ENCODE peak calls at places on chromosomes 3 and 15, in seven cellular contexts. B is choroid plexus epithelial cell, Y is coronary artery, L is cardiac muscle cell, F is A549, S is Calu3, U is IMR-90. Q is an unnamed sample.

GRCh38 chr3:195774917-195775316 is 36.8 kb downstream of the MUC4 start:
- DNase-seq in S (peak), Y (no peak), F (peak), L (peak), U (no peak), B (peak), Q (no peak)

GRCh38 chr3:46926039-46926438 is 48.5 kb downstream of the PTH1R start:
- DNase-seq in U (peak), B (peak), Y (peak), F (peak), L (no peak), S (no peak), Q (no peak)

GRCh38 chr15:66067687-66068086 is 185.9 kb downstream of the MEGF11 start:
- DNase-seq in Y (no peak), L (no peak), S (no peak), U (no peak), B (no peak), F (no peak), Q (no peak)

GRCh38 chr3:152443212-152444023 is 174.7 kb downstream of the MBNL1 start:
- DNase-seq in L (no peak), Y (no peak), S (no peak), B (peak), U (peak), F (peak), Q (no peak)

GRCh38 chr3:53167418-53168174 is 6.6 kb downstream of the PRKCD start:
- DNase-seq in S (no peak), F (no peak), L (no peak), U (no peak), B (no peak), Y (no peak), Q (no peak)

GRCh38 chr3:131048030-131048429 is 21.4 kb downstream of the NEK11 start:
- DNase-seq in U (no peak), Y (no peak), L (no peak), S (no peak), B (no peak), F (no peak), Q (no peak)

GRCh38 chr3:88149146-88149515 is 628 bp upstream of the C3orf38 start:
- DNase-seq in S (peak), L (no peak), F (no peak), B (no peak), Y (no peak), U (peak), Q (peak)

GRCh38 chr3:58236527-58237237 is 910 bp upstream of the ABHD6 start:
- DNase-seq in S (no peak), Y (no peak), B (no peak), U (no peak), L (no peak), F (no peak), Q (no peak)

GRCh38 chr3:59908280-59908679 is 858.5 kb upstream of the CFAP20DC start:
- DNase-seq in B (no peak), L (peak), F (no peak), S (no peak), U (no peak), Y (no peak), Q (no peak)

GRCh38 chr3:16484216-16484615 is 29.3 kb downstream of the RFTN1 start:
- DNase-seq in L (no peak), S (no peak), U (peak), F (no peak), Y (no peak), B (peak), Q (no peak)

GRCh38 chr3:149536429-149536828 is 61.9 kb downstream of the TM4SF4 start:
- DNase-seq in Y (no peak), L (peak), U (no peak), S (no peak), B (peak), F (peak), Q (no peak)

GRCh38 chr3:58999779-59000170 is 50.0 kb downstream of the CFAP20DC start:
- DNase-seq in S (no peak), Y (no peak), B (no peak), L (no peak), F (no peak), U (peak), Q (no peak)

GRCh38 chr15:100879046-100879445 is 585 bp upstream of the ALDH1A3 start:
- DNase-seq in B (peak), Y (no peak), L (peak), S (no peak), F (peak), U (no peak), Q (no peak)

GRCh38 chr3:105722943-105723556 is 145.8 kb downstream of the CBLB start:
- DNase-seq in B (no peak), S (no peak), F (no peak), L (no peak), U (no peak), Y (no peak), Q (no peak)

GRCh38 chr3:5122741-5123706 is 932 bp downstream of the ARL8B start:
- DNase-seq in L (peak), B (peak), F (peak), S (peak), Y (no peak), U (peak), Q (peak)

GRCh38 chr3:141305436-141305835 is 62.9 kb upstream of the ZBTB38 start:
- DNase-seq in S (peak), Y (no peak), U (peak), F (peak), B (peak), L (no peak), Q (no peak)

GRCh38 chr15:81531971-81532370 is 158.0 kb upstream of the TMC3 start:
- DNase-seq in L (no peak), B (peak), F (no peak), S (no peak), U (peak), Y (no peak), Q (no peak)

GRCh38 chr3:29261119-29261518 is 19.8 kb upstream of the RBMS3 start:
- DNase-seq in B (no peak), S (no peak), Y (no peak), L (no peak), F (no peak), U (no peak), Q (no peak)

GRCh38 chr15:66133247-66133646 is 120.3 kb downstream of the MEGF11 start:
- DNase-seq in F (no peak), U (no peak), L (no peak), B (no peak), Y (no peak), S (no peak), Q (no peak)

GRCh38 chr3:192413461-192413860 is 313.9 kb downstream of the FGF12 start:
- DNase-seq in Y (no peak), S (no peak), F (peak), L (no peak), B (no peak), U (no peak), Q (no peak)

GRCh38 chr15:85316244-85316934 is 64.0 kb upstream of the AKAP13 start:
- DNase-seq in L (peak), B (peak), Y (no peak), U (peak), F (peak), S (no peak), Q (no peak)

GRCh38 chr3:117955196-117955595 is 1079.5 kb downstream of the IGSF11 start:
- DNase-seq in Y (no peak), S (no peak), B (peak), F (no peak), L (no peak), U (peak), Q (no peak)

GRCh38 chr15:41827290-41827879 is 507 bp upstream of the JMJD7 start:
- DNase-seq in L (peak), Y (no peak), B (no peak), U (no peak), S (no peak), F (no peak), Q (no peak)

GRCh38 chr15:49045691-49046112 is 544 bp downstream of the SECISBP2L start:
- DNase-seq in Y (no peak), U (peak), S (peak), L (peak), F (peak), B (peak), Q (peak)

GRCh38 chr3:177212278-177212610 is 15.0 kb upstream of the TBL1XR1 start:
- DNase-seq in F (no peak), B (no peak), S (no peak), Y (no peak), U (no peak), L (no peak), Q (no peak)

GRCh38 chr3:74370342-74370741 is 244.1 kb downstream of the CNTN3 start:
- DNase-seq in Y (no peak), S (no peak), L (no peak), B (no peak), F (no peak), U (no peak), Q (no peak)

GRCh38 chr3:126111566-126112475 is 27.9 kb upstream of the SLC41A3 start:
- DNase-seq in L (no peak), Y (peak), U (no peak), B (no peak), F (no peak), S (no peak), Q (peak)

GRCh38 chr3:140920029-140920428 is 21.6 kb upstream of the SLC25A36 start:
- DNase-seq in S (no peak), L (no peak), B (no peak), U (no peak), Y (no peak), F (no peak), Q (no peak)

GRCh38 chr15:88142141-88142540 is 114.4 kb downstream of the NTRK3 start:
- DNase-seq in B (no peak), Y (no peak), F (no peak), L (no peak), S (no peak), U (no peak), Q (no peak)

GRCh38 chr15:37219211-37219701 is 118.9 kb upstream of the MEIS2 start:
- DNase-seq in S (no peak), F (no peak), U (no peak), L (no peak), Y (no peak), B (no peak), Q (no peak)
- TF ChIP-seq CTCF in S (no peak), F (no peak), U (no peak), L (no peak), Y (no peak), B (no peak), Q (no peak)

GRCh38 chr3:64715211-64715982 is 27.6 kb upstream of the ADAMTS9 start:
- DNase-seq in F (no peak), Y (no peak), U (no peak), L (no peak), S (no peak), B (no peak), Q (no peak)

GRCh38 chr3:64717411-64717810 is 29.6 kb upstream of the ADAMTS9 start:
- DNase-seq in S (no peak), Y (no peak), B (no peak), F (no peak), U (no peak), L (no peak), Q (no peak)

GRCh38 chr3:64716110-64716509 is 28.3 kb upstream of the ADAMTS9 start:
- DNase-seq in F (no peak), S (no peak), Y (no peak), U (peak), B (peak), L (no peak), Q (no peak)

GRCh38 chr3:64717872-64718613 is 30.2 kb upstream of the ADAMTS9 start:
- DNase-seq in S (no peak), L (no peak), U (no peak), B (peak), F (no peak), Y (no peak), Q (no peak)
- TF ChIP-seq CTCF in S (no peak), L (peak), U (peak), B (peak), F (peak), Y (no peak), Q (no peak)

DNA sequence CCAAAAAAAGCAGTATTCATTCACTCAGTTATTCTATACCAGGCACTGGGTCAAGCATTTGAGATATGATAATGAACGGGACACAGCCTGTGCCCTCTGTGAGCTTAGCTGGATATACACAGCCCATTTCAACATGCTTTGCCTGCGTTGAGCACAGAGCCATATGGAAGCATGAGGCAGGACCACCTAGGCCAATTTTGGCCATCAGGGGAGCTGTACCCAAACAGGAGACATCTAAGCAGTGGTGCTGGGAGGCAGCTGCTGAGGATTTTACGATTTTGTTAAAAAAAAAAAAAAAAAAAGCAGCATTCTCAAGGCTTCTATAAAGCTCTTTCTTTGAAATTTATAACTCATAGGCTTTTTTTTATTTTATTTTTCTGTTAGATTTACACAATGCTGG is 87.2 kb upstream of the SLC2A2 start:
- DNase-seq in S (no peak), L (no peak), Y (no peak), F (peak), B (no peak), U (no peak), Q (no peak)
- TF ChIP-seq CTCF in S (no peak), L (peak), Y (no peak), F (no peak), B (peak), U (no peak), Q (no peak)

GRCh38 chr3:157447026-157447694 is 10.5 kb downstream of the PTX3 start:
- DNase-seq in Y (no peak), F (peak), L (no peak), S (peak), U (peak), B (peak), Q (no peak)
- TF ChIP-seq CTCF in Y (no peak), F (peak), L (peak), S (peak), U (peak), B (peak), Q (no peak)

DNA sequence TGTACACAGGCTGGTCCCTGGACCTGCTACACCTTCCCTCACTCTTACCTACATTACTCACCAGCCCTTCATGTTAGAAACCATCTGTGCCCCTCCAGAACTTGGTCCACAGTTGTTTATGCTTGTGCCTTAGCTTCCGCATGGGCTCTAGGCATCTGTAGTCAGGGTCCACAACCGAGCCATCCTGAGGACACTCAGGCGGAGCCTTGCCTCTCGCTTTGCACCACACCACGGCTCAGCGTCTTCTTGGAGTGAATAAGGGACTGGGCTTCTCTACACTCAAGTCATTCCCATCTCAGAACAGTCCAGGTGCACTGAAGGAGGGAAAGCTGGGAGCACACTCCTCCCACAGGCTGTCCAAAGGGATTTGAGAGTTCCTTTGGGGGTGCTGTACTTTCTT is 97.8 kb downstream of the HMG20A start:
- DNase-seq in U (no peak), F (no peak), Y (no peak), S (no peak), L (no peak), B (no peak), Q (peak)
- TF ChIP-seq CTCF in U (no peak), F (no peak), Y (no peak), S (no peak), L (no peak), B (no peak), Q (no peak)

GRCh38 chr3:135416182-135416581 is 549.3 kb upstream of the PPP2R3A start:
- DNase-seq in S (no peak), Y (no peak), F (no peak), U (no peak), B (no peak), L (no peak), Q (no peak)

DNA sequence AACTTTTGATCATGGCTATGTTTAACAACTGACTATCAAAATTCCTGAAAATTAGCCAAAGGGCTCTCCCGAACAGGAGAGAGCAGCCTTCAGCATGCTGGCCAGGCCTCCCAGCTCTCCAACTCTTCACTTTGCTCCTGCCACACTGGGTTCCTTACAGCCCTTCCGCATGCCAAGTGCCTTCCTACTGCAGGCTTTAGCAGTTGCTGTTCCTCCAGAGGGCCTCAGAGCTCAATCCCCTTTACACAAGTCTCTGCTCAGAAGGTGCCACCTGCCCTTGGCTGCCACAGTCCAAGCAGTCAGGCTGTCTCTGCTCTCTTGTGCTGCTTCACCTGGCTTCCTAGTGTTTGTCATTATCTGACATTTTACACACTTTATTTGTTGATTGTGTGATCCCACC is 553.1 kb upstream of the PPP2R3A start:
- DNase-seq in F (no peak), Y (no peak), U (no peak), B (no peak), L (no peak), S (no peak), Q (no peak)
- TF ChIP-seq CTCF in F (no peak), Y (no peak), U (no peak), B (no peak), L (no peak), S (no peak), Q (no peak)

DNA sequence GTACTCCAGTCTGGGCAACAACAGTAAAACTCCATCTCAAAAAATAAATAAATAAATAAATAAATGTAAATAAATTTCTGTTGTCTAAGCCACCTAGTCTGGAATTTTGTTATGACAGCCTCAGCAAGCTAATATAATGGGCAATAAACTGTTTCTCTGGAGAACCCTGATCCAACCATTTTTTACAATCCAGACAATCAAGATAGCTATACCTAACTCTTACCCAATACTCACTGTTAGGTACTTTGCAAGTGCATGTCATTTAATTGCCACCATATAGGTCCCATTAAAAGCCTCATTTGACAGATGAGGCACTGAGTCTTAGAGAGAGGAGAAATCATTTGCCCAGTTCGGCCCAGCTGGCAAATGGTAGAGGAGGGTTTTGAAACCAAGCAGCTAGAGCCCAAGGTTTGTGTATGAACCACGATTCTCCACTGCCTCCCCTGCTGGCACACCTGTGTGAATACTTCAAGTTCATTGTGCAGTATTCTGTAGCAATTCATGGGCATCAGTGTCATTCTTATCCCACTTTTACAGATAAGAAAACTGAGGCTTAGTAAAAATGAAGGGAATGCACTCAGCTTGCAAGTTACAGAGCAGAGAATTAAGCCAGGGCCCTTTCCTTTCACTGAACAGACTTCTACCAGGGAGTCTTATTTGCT is 107.0 kb upstream of the UBE2E1 start:
- DNase-seq in U (no peak), Y (no peak), F (no peak), L (no peak), S (no peak), B (no peak), Q (no peak)
- TF ChIP-seq CTCF in U (no peak), Y (no peak), F (no peak), L (no peak), S (no peak), B (no peak), Q (no peak)

GRCh38 chr3:19029837-19030835 is 118.2 kb upstream of the KCNH8 start:
- DNase-seq in B (no peak), L (no peak), F (no peak), U (no peak), Y (no peak), S (peak), Q (no peak)
- TF ChIP-seq CTCF in B (no peak), L (no peak), F (no peak), U (no peak), Y (no peak), S (no peak), Q (no peak)

GRCh38 chr3:127549826-127550487 is 40.6 kb downstream of the TPRA1 start:
- DNase-seq in S (no peak), Y (no peak), B (no peak), U (no peak), F (peak), L (no peak), Q (no peak)
- TF ChIP-seq CTCF in S (no peak), Y (no peak), B (no peak), U (no peak), F (no peak), L (no peak), Q (no peak)